ENCODE peak calls at places on chromosomes 5 and 9, in six cellular contexts. S, L, N, G, A and K are unnamed samples.

GRCh38 chr5:175034924-175035323 is 310.5 kb downstream of the MSX2 start:
- DNase-seq in N (no peak), A (no peak), G (no peak), L (no peak), S (no peak), K (no peak)

GRCh38 chr9:131656356-131657030 is 83.4 kb downstream of the RAPGEF1 start:
- DNase-seq in N (peak; percentile 93), S (peak; percentile 78), A (no peak), G (no peak), L (no peak), K (no peak)

GRCh38 chr9:99822096-99822595 is 461 bp downstream of the NR4A3 start:
- DNase-seq in G (peak; percentile 53), A (no peak), S (no peak), L (no peak), N (peak; percentile 57), K (no peak)

GRCh38 chr9:95360866-95361265 is 43.4 kb upstream of the FANCC start:
- DNase-seq in S (no peak), N (no peak), L (no peak), G (no peak), A (no peak), K (no peak)

GRCh38 chr9:34139477-34140146 is 13.1 kb upstream of the DCAF12 start:
- DNase-seq in A (no peak), N (no peak), L (peak; percentile 68), G (peak; percentile 88), S (no peak), K (peak; percentile 28)

GRCh38 chr9:131203438-131204219 is 72.7 kb downstream of the FAM78A start:
- DNase-seq in A (no peak), S (no peak), L (peak; percentile 11), N (no peak), G (no peak), K (no peak)

GRCh38 chr5:51539232-51539631 is 156.0 kb downstream of the ISL1 start:
- DNase-seq in A (no peak), G (no peak), N (no peak), S (no peak), L (no peak), K (no peak)

GRCh38 chr9:69332067-69332685 is 7.2 kb downstream of the ENTREP1 start:
- DNase-seq in S (no peak), N (no peak), G (no peak), L (no peak), A (no peak), K (no peak)

GRCh38 chr5:56164371-56164770 is 68.8 kb downstream of the ANKRD55 start:
- DNase-seq in G (no peak), N (no peak), S (no peak), A (no peak), L (no peak), K (no peak)

GRCh38 chr9:95735701-95736100 is 139.8 kb upstream of the ERCC6L2 start:
- DNase-seq in G (no peak), N (no peak), S (no peak), A (no peak), L (no peak), K (no peak)

GRCh38 chr9:132041825-132042224 is 37.8 kb downstream of the MED27 start:
- DNase-seq in N (no peak), A (no peak), L (no peak), S (no peak), G (no peak), K (no peak)

GRCh38 chr9:94289691-94290090 is 30.6 kb downstream of the ZNF169 start:
- DNase-seq in G (no peak), S (no peak), N (no peak), A (no peak), L (no peak), K (no peak)

GRCh38 chr9:14336244-14336643 is 22.3 kb upstream of the NFIB start:
- DNase-seq in L (no peak), S (no peak), N (no peak), A (no peak), G (no peak), K (no peak)

GRCh38 chr9:105233836-105234235 is 10.6 kb upstream of the SLC44A1 start:
- DNase-seq in A (no peak), L (no peak), S (no peak), G (no peak), N (no peak), K (no peak)

GRCh38 chr9:76785501-76785900 is 21.3 kb downstream of the PCA3 start:
- DNase-seq in N (no peak), L (no peak), S (no peak), G (no peak), A (no peak), K (no peak)

GRCh38 chr5:148998174-148998797 is 64.6 kb downstream of the SH3TC2 start:
- DNase-seq in S (peak; percentile 16), L (peak; percentile 81), G (peak; percentile 49), N (peak; percentile 21), A (no peak), K (peak; percentile 76)

GRCh38 chr5:149998281-149998680 is 2.2 kb downstream of the TIGD6 start:
- DNase-seq in L (no peak), A (no peak), N (no peak), S (no peak), G (no peak), K (no peak)

GRCh38 chr9:121261107-121261460 is 6.9 kb upstream of the GSN start:
- DNase-seq in A (peak; percentile 73), S (no peak), N (no peak), G (peak; percentile 48), L (no peak), K (no peak)